ENCODE peak calls at places on chromosomes 3 and 15, in nine cellular contexts. G, I, H, D, B, O, J, T and C are unnamed samples.

GRCh38 chr3:169218314-169218983 is 445.1 kb downstream of the MECOM start:
- DNase-seq in J (peak), G (no peak), D (peak), B (peak), I (peak), H (no peak), T (peak), O (peak), C (peak)

GRCh38 chr15:62706361-62706760 is 336.2 kb upstream of the TPM1 start:
- DNase-seq in H (no peak), G (no peak), O (no peak), J (peak), T (no peak), I (no peak), B (no peak), D (no peak), C (no peak)

GRCh38 chr15:73677146-73677607 is 7.0 kb upstream of the CD276 start:
- DNase-seq in G (no peak), D (peak), H (no peak), J (peak), I (peak), T (peak), B (peak), O (peak), C (peak)

GRCh38 chr3:169701457-169701856 is 37.9 kb upstream of the MECOM start:
- DNase-seq in J (no peak), H (no peak), I (no peak), B (no peak), D (no peak), O (peak), G (no peak), T (no peak), C (no peak)

GRCh38 chr15:20652914-20653313 is 111.3 kb upstream of the GOLGA6L6 start:
- DNase-seq in J (no peak), I (no peak), D (no peak), T (no peak), G (no peak), O (no peak), B (no peak), H (no peak), C (no peak)

GRCh38 chr3:99751649-99752048 is 66.0 kb upstream of the CMSS1 start:
- DNase-seq in J (peak), T (no peak), G (no peak), O (peak), H (no peak), I (no peak), D (no peak), B (no peak), C (no peak)

GRCh38 chr3:85838921-85839320 is 880.1 kb downstream of the CADM2 start:
- DNase-seq in D (no peak), J (no peak), T (no peak), G (no peak), I (no peak), H (no peak), B (peak), O (no peak), C (no peak)

GRCh38 chr3:106176734-106177133 is 307.9 kb upstream of the CBLB start:
- DNase-seq in D (no peak), O (peak), G (no peak), B (no peak), J (peak), H (peak), I (no peak), T (no peak), C (no peak)

GRCh38 chr3:191065183-191065805 is 133.7 kb upstream of the OSTN start:
- DNase-seq in J (peak), D (no peak), O (peak), H (no peak), B (no peak), T (peak), G (no peak), I (no peak), C (no peak)

GRCh38 chr3:188962253-188963247 is 209.2 kb upstream of the TPRG1 start:
- DNase-seq in G (no peak), H (no peak), T (no peak), J (no peak), D (no peak), B (no peak), O (no peak), I (no peak), C (no peak)

GRCh38 chr3:175941352-175941751 is 1082.2 kb downstream of the NAALADL2 start:
- DNase-seq in B (no peak), H (no peak), J (peak), D (no peak), O (no peak), I (peak), G (no peak), T (peak), C (no peak)

GRCh38 chr15:80404057-80404718 is at the start of gene ARNT2:
- DNase-seq in G (no peak), B (no peak), O (peak), D (peak), T (peak), J (no peak), H (no peak), I (peak), C (peak)

GRCh38 chr3:134792700-134793099 is 2.4 kb upstream of the EPHB1 start:
- DNase-seq in B (no peak), I (no peak), H (no peak), D (no peak), G (no peak), T (no peak), J (no peak), O (no peak), C (no peak)

GRCh38 chr3:22089284-22089683 is 338.3 kb upstream of the ZNF385D start:
- DNase-seq in B (peak), O (peak), J (peak), I (peak), H (no peak), G (no peak), D (no peak), T (peak), C (no peak)

GRCh38 chr15:76935620-76936019 is 4.1 kb downstream of the RCN2 start:
- DNase-seq in D (no peak), I (no peak), J (no peak), G (no peak), O (no peak), B (peak), H (no peak), T (no peak), C (no peak)

GRCh38 chr15:70974004-70974832 is 81.6 kb downstream of the LRRC49 start:
- DNase-seq in J (peak), T (peak), D (no peak), O (peak), I (no peak), H (no peak), G (no peak), B (no peak), C (no peak)

GRCh38 chr15:57694264-57694663 is 12.2 kb upstream of the POLR2M start:
- DNase-seq in J (no peak), H (no peak), G (no peak), B (no peak), D (no peak), T (no peak), I (no peak), O (no peak), C (no peak)

GRCh38 chr3:6179761-6180160 is 681.2 kb upstream of the GRM7 start:
- DNase-seq in G (no peak), D (no peak), O (peak), I (no peak), H (no peak), B (no peak), J (no peak), T (no peak), C (no peak)

GRCh38 chr15:37900286-37901221 is 33.9 kb upstream of the TMCO5A start:
- DNase-seq in J (peak), B (no peak), D (no peak), I (no peak), O (peak), T (no peak), H (no peak), G (no peak), C (no peak)

GRCh38 chr3:136559896-136560295 is 192.3 kb downstream of the STAG1 start:
- DNase-seq in I (no peak), T (no peak), O (peak), H (no peak), D (no peak), G (no peak), J (peak), B (no peak), C (no peak)

GRCh38 chr3:127714151-127714571 is 41.4 kb downstream of the ABTB1 start:
- DNase-seq in O (no peak), J (no peak), H (no peak), B (no peak), D (peak), T (no peak), G (no peak), I (no peak), C (peak)

GRCh38 chr15:83061680-83062079 is 5.4 kb downstream of the BTBD1 start:
- DNase-seq in D (no peak), G (no peak), H (no peak), I (no peak), B (no peak), J (peak), T (no peak), O (peak), C (no peak)

GRCh38 chr15:74387988-74388955 is 20.8 kb upstream of the CYP11A1 start:
- DNase-seq in T (peak), D (no peak), H (no peak), G (no peak), B (no peak), I (no peak), O (no peak), J (peak), C (no peak)

GRCh38 chr15:22811640-22812039 is 25.2 kb downstream of the NIPA1 start:
- DNase-seq in B (no peak), O (peak), D (no peak), J (peak), H (no peak), G (peak), T (peak), I (peak), C (no peak)

GRCh38 chr3:98766924-98767323 is 3.8 kb downstream of the ST3GAL6 start:
- DNase-seq in D (no peak), T (no peak), J (no peak), I (no peak), G (no peak), B (no peak), O (no peak), H (no peak), C (no peak)

GRCh38 chr3:31227152-31227581 is 305.6 kb upstream of the STT3B start:
- DNase-seq in J (peak), B (no peak), O (no peak), D (no peak), H (peak), G (no peak), T (peak), I (no peak), C (no peak)

GRCh38 chr3:69740103-69741021 is 1.1 kb downstream of the MITF start:
- DNase-seq in D (peak), O (no peak), H (no peak), T (peak), G (no peak), J (peak), B (no peak), I (peak), C (peak)

GRCh38 chr3:52705688-52706686 is at the start of the genes GLT8D1 and SPCS1:
- DNase-seq in T (peak), J (peak), I (peak), O (peak), D (peak), B (peak), G (peak), H (peak), C (peak)

GRCh38 chr3:24900202-24900601 is 405.6 kb upstream of the THRB start:
- DNase-seq in B (no peak), D (no peak), G (no peak), I (no peak), O (no peak), T (no peak), H (no peak), J (no peak), C (no peak)

GRCh38 chr3:16821053-16821452 is 63.7 kb upstream of the PLCL2 start:
- DNase-seq in G (no peak), D (no peak), J (no peak), I (no peak), H (no peak), O (no peak), B (no peak), T (no peak), C (no peak)

GRCh38 chr3:179256813-179257212 is 5.9 kb upstream of the KCNMB3 start:
- DNase-seq in I (no peak), G (no peak), H (no peak), T (no peak), B (no peak), D (no peak), J (no peak), O (no peak), C (no peak)

GRCh38 chr15:25775317-25775912 is 87.7 kb downstream of the ATP10A start:
- DNase-seq in O (peak), D (no peak), B (no peak), I (no peak), T (no peak), J (peak), G (no peak), H (no peak), C (peak)

GRCh38 chr3:32374788-32375595 is 16.7 kb upstream of the CMTM7 start:
- DNase-seq in H (peak), T (peak), B (peak), O (peak), I (peak), G (no peak), J (peak), D (peak), C (no peak)

GRCh38 chr3:172181936-172182708 is 142.7 kb downstream of the FNDC3B start:
- DNase-seq in T (no peak), D (no peak), H (no peak), G (no peak), B (no peak), J (peak), O (peak), I (no peak), C (no peak)

GRCh38 chr15:31440754-31441298 is 114.2 kb downstream of the KLF13 start:
- DNase-seq in J (no peak), O (peak), T (peak), B (no peak), I (no peak), H (no peak), D (peak), G (no peak), C (peak)

GRCh38 chr3:32432711-32433530 is 41.3 kb downstream of the CMTM7 start:
- DNase-seq in D (no peak), B (no peak), J (no peak), O (no peak), H (no peak), G (no peak), T (no peak), I (no peak), C (no peak)

GRCh38 chr3:122215592-122216298 is 32.3 kb downstream of the CASR start:
- DNase-seq in H (no peak), T (no peak), D (no peak), O (no peak), I (no peak), G (no peak), J (no peak), B (no peak), C (no peak)

GRCh38 chr3:123281406-123281805 is 79.7 kb downstream of the SEC22A start:
- DNase-seq in T (no peak), H (no peak), B (no peak), O (no peak), D (no peak), J (no peak), G (no peak), I (no peak), C (no peak)